ENCODE peak calls at places on chromosomes 11 and 22, in seven cellular contexts. O is cardiac fibroblast, A is A549, U is psoas muscle, V is WTC11, Z is GM23338, N is upper lobe of right lung. F is an unnamed sample.

GRCh38 chr22:24695958-24696511 is 78.5 kb downstream of the PIWIL3 start:
- DNase-seq in V (peak; percentile 30), O (peak; percentile 63), Z (peak; percentile 71), U (no peak), A (no peak), N (peak; percentile 88), F (peak; percentile 50)

GRCh38 chr11:79708319-79708928 is 267.6 kb upstream of the TENM4 start:
- DNase-seq in V (peak; percentile 23), U (no peak), Z (peak; percentile 79), N (no peak), O (peak; percentile 43), A (peak; percentile 3), F (peak; percentile 28)

GRCh38 chr11:104897891-104898684 is at the start of gene CASP12:
- DNase-seq in U (no peak), V (no peak), Z (no peak), O (peak; percentile 34), N (no peak), A (no peak), F (peak; percentile 27)

GRCh38 chr11:45096636-45097035 is 49.8 kb upstream of the PRDM11 start:
- DNase-seq in U (no peak), N (no peak), O (peak; percentile 31), V (no peak), Z (no peak), A (no peak), F (no peak)

GRCh38 chr22:22710719-22711531 is 66.5 kb downstream of the GGTLC2 start:
- DNase-seq in A (peak; percentile 46), V (peak; percentile 83), O (peak; percentile 51), Z (peak; percentile 70), N (peak; percentile 84), U (peak; percentile 70), F (peak; percentile 61)

GRCh38 chr11:47533690-47534135 is 19.2 kb downstream of the CELF1 start:
- DNase-seq in O (peak; percentile 56), A (no peak), N (no peak), V (no peak), U (no peak), Z (no peak), F (peak; percentile 37)

GRCh38 chr11:112364962-112365481 is 104.4 kb upstream of the PLET1 start:
- DNase-seq in N (no peak), U (no peak), Z (no peak), O (peak; percentile 63), V (no peak), A (no peak), F (peak; percentile 76)

GRCh38 chr11:36594316-36594989 is at the start of gene IFTAP:
- DNase-seq in V (peak; percentile 12), A (peak; percentile 85), O (peak; percentile 93), Z (peak; percentile 98), N (peak; percentile 76), U (peak; percentile 64), F (peak; percentile 95)

GRCh38 chr22:20080776-20081654 is 974 bp downstream of the DGCR8 start:
- DNase-seq in A (peak; percentile 5), U (no peak), N (no peak), Z (peak; percentile 69), O (peak; percentile 55), V (no peak), F (peak; percentile 56)

GRCh38 chr11:10930224-10930960 is 72.5 kb upstream of the ZBED5 start:
- DNase-seq in V (peak; percentile 41), Z (peak; percentile 64), N (no peak), A (no peak), O (peak; percentile 34), U (no peak), F (peak; percentile 39)

GRCh38 chr11:129951201-129951882 is 51.3 kb downstream of the PRDM10 start:
- DNase-seq in Z (no peak), V (no peak), U (no peak), O (peak; percentile 33), N (no peak), A (no peak), F (peak; percentile 22)

GRCh38 chr11:73888244-73888643 is 11.4 kb downstream of the PAAF1 start:
- DNase-seq in N (no peak), Z (no peak), U (no peak), A (no peak), O (no peak), V (no peak), F (no peak)
- TF ChIP-seq CTCF in N (no peak), Z (no peak), U (no peak), A (no peak), O (no peak), V (no peak), F (no peak)

GRCh38 chr11:62885137-62885536 is 4.4 kb downstream of the SLC3A2 start:
- DNase-seq in N (no peak), A (no peak), V (no peak), O (no peak), U (no peak), Z (no peak), F (no peak)
- TF ChIP-seq CTCF in N (no peak), A (no peak), V (no peak), O (no peak), U (no peak), Z (no peak), F (no peak)

DNA sequence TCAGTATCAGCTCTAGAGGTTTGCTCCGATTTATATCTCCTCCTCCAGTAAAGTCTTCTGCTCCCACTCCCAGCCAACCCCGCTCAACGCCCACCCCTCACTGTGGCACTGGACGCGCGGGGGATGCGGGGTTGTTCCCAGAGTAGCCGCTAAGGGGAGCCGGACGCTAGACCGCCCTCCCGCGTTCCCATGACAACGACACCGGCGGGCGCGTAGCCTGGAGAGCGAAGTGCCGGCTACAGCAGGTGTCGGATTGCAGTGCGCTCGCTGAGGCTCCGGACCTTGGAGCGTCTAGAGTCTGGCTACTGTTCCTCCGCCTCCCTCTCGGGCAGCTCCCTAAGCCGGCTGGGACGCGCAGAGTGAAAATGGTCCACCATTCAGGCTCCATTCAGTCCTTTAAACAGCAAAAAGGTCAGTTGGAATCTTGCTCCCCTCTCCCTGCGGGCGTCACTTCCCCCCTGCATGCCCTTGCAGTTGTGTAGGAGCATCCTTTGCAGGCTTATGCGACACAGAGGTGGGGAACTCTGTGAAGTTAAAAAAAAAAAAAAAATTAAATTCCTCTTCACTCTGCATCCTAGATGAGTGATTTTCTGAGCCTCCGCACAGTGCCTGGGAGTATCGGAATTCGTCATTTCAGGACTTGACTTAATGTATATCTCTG is at the start of gene ANO3:
- DNase-seq in Z (peak; percentile 97), N (peak; percentile 88), V (peak; percentile 95), O (peak; percentile 87), U (peak; percentile 68), A (peak; percentile 70), F (peak; percentile 82)
- TF ChIP-seq CTCF in Z (peak; percentile 77), N (peak; percentile 30), V (peak; percentile 46), O (peak; percentile 89), U (peak; percentile 31), A (peak; percentile 42), F (peak; percentile 60)

DNA sequence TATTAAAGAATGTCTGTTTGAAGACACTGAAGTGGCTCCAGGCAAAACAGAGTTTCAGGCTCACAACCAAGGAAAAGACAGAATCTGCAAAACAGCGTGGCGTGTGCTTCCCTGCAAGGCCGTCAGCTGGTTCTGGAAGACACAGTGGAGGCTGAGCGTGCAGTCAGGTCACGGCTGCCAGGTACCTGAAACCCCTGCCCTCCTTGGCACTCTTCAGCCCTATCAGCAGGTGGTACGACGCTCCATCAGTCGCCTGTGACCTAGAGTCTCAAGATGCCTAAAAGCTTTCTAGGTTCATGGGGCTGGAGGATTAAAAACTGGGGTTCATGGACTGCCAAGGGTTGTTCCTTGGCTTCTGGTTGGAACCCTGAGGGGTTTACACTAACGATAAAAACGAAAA is 65.9 kb downstream of the TRMU start:
- DNase-seq in O (no peak), Z (no peak), N (no peak), V (no peak), U (no peak), A (no peak), F (no peak)
- TF ChIP-seq CTCF in O (no peak), Z (no peak), N (no peak), V (no peak), U (no peak), A (no peak), F (no peak)

DNA sequence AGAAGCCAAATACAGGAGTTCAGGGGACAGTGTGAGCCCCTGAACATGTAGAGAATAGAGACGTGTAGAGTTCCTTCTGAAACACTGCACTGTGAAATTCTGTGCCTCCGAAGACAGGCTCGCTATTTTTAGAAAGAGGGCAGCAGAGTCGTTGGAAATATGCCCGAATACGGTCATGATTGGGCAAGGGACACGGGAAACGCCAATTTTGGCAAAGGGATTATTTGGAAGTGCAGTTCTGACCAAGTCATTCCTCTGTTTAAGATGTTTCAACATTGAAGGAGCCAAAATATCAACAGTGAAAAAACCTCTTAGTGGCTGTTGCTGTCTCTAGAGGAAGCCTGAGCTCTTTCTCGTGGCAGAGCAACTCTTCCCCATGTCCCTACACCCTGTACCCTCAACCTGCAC is 9.5 kb upstream of the CBX6 start:
- DNase-seq in A (no peak), V (no peak), O (peak; percentile 96), Z (no peak), U (peak; percentile 68), N (no peak), F (peak; percentile 92)
- TF ChIP-seq CTCF in A (no peak), V (no peak), O (no peak), Z (no peak), U (no peak), N (no peak), F (peak; percentile 10)